ENCODE peak calls at places on chromosomes 13 and 19, in ten cellular contexts. I is EL; P is activated CD4-positive, alpha-beta T cell treated with anti-CD3 and anti-CD28 coated beads, Interleukin-2, amount 50 U/mL, for 48 hours; C is GM04503; B is endodermal cell; Z is ELR; X is stimulated activated CD4-positive, alpha-beta T cell treated with anti-CD3 and anti-CD28 coated beads, TNF-alpha, amount 100 ng/mL, for 24 hours; W is activated CD4-positive, CD25-positive, alpha-beta regulatory T cell; L is lower leg skin; G is ureter. O is an unnamed sample.

GRCh38 chr19:30932854-30933253 is 416.4 kb downstream of the TSHZ3 start:
- DNase-seq in X (no peak), I (no peak), C (no peak), P (no peak), L (peak), B (no peak), G (no peak), W (no peak), Z (no peak), O (no peak)

GRCh38 chr13:67231481-67231940 is 1.4 kb upstream of the PCDH9 start:
- DNase-seq in G (no peak), I (no peak), X (no peak), B (no peak), P (no peak), C (no peak), L (no peak), Z (peak), W (no peak), O (no peak)

GRCh38 chr13:21043898-21044297 is 17.5 kb downstream of the LATS2 start:
- DNase-seq in L (no peak), W (no peak), I (peak), C (peak), B (no peak), Z (no peak), P (no peak), G (no peak), X (no peak), O (no peak)

GRCh38 chr19:1844536-1845515 is 3.5 kb downstream of the REXO1 start:
- DNase-seq in B (no peak), I (no peak), W (no peak), L (no peak), X (no peak), G (no peak), P (no peak), Z (no peak), C (no peak), O (no peak)

GRCh38 chr19:46469541-46470185 is 1.7 kb downstream of the PNMA8A start:
- DNase-seq in G (no peak), I (no peak), W (no peak), L (no peak), C (no peak), B (no peak), Z (no peak), P (no peak), X (no peak), O (no peak)

GRCh38 chr19:42563352-42564210 is 31.1 kb downstream of the CEACAM8 start:
- DNase-seq in L (no peak), Z (peak), I (peak), P (peak), G (no peak), X (peak), W (no peak), B (peak), C (peak), O (no peak)

GRCh38 chr19:3556978-3557460 is 367 bp downstream of the MFSD12 start:
- DNase-seq in I (peak), X (peak), L (no peak), C (no peak), Z (peak), G (no peak), W (peak), P (peak), B (peak), O (no peak)

GRCh38 chr19:35559281-35559659 is 4.2 kb downstream of the ATP4A start:
- DNase-seq in Z (no peak), B (no peak), C (no peak), P (no peak), I (no peak), L (no peak), X (no peak), W (no peak), G (no peak), O (no peak)

GRCh38 chr13:24629320-24629719 is 50.9 kb upstream of the ATP12A start:
- DNase-seq in Z (peak), P (no peak), L (peak), C (no peak), B (peak), X (no peak), G (no peak), I (no peak), W (no peak), O (no peak)

GRCh38 chr13:39415403-39415802 is 187.6 kb downstream of the LHFPL6 start:
- DNase-seq in B (peak), P (no peak), L (no peak), W (no peak), I (peak), Z (peak), G (peak), X (no peak), C (no peak), O (no peak)

GRCh38 chr13:76455960-76456359 is 430.2 kb downstream of the KCTD12 start:
- DNase-seq in L (no peak), W (no peak), B (no peak), P (no peak), C (no peak), Z (peak), I (peak), X (no peak), G (no peak), O (peak)

GRCh38 chr13:79522583-79522982 is 41.6 kb downstream of the NDFIP2 start:
- DNase-seq in G (no peak), C (no peak), B (no peak), L (no peak), W (no peak), X (no peak), I (peak), P (no peak), Z (peak), O (no peak)